ENCODE peak calls at places on chromosomes 11 and 22, in four cellular contexts. J is GM12878, D is HepG2, K is K562. I is an unnamed sample.

GRCh38 chr11:70176940-70177689 is 26.0 kb upstream of the FADD start:
- DNase-seq in J (no peak), D (peak; percentile 13), K (peak; percentile 95), I (peak; percentile 95)

GRCh38 chr22:39724390-39724789 is 153.8 kb downstream of the CACNA1I start:
- DNase-seq in K (peak; percentile 48), D (no peak), J (no peak), I (no peak)

GRCh38 chr22:21106000-21106399 is 60.3 kb downstream of the LRRC74B start:
- DNase-seq in K (no peak), J (no peak), D (no peak), I (no peak)

GRCh38 chr11:13850256-13851010 is 112.1 kb upstream of the SPON1 start:
- DNase-seq in J (no peak), D (no peak), K (no peak), I (no peak)

GRCh38 chr11:16412525-16413194 is 56.3 kb upstream of the SOX6 start:
- DNase-seq in K (no peak), J (no peak), D (no peak), I (no peak)

GRCh38 chr11:133303262-133303661 is 229.0 kb downstream of the OPCML start:
- DNase-seq in K (no peak), D (no peak), J (no peak), I (no peak)

GRCh38 chr11:131658952-131659351 is 288.5 kb downstream of the NTM start:
- DNase-seq in D (no peak), K (no peak), J (no peak), I (no peak)

GRCh38 chr11:64960719-64961118 is 11.2 kb downstream of the MAJIN start:
- DNase-seq in J (no peak), K (no peak), D (peak; percentile 9), I (no peak)

GRCh38 chr11:87473174-87473573 is 435.4 kb downstream of the TMEM135 start:
- DNase-seq in D (no peak), J (no peak), K (no peak), I (no peak)

GRCh38 chr22:34414467-34415440 is 494.5 kb upstream of the LARGE1 start:
- DNase-seq in D (peak; percentile 84), K (peak; percentile 14), J (peak; percentile 39), I (peak; percentile 63)

GRCh38 chr11:43574949-43575915 is 105.3 kb upstream of the HSD17B12 start:
- DNase-seq in D (no peak), K (no peak), J (no peak), I (peak; percentile 35)

GRCh38 chr11:66579017-66579606 is 10.7 kb upstream of the CTSF start:
- DNase-seq in J (no peak), K (peak; percentile 85), D (peak; percentile 52), I (peak; percentile 87)

GRCh38 chr11:60988658-60989057 is 17.2 kb downstream of the CD6 start:
- DNase-seq in D (no peak), K (no peak), J (no peak), I (no peak)

GRCh38 chr11:44812971-44813370 is 86.2 kb downstream of the TSPAN18 start:
- DNase-seq in D (no peak), K (no peak), J (no peak), I (no peak)

GRCh38 chr11:64844330-64845124 is at the start of gene CDC42BPG:
- DNase-seq in J (no peak), D (peak; percentile 27), K (peak; percentile 96), I (peak; percentile 80)

GRCh38 chr11:26297179-26297970 is 34.6 kb upstream of the ANO3 start:
- DNase-seq in D (peak; percentile 58), J (no peak), K (peak; percentile 12), I (peak; percentile 35)

GRCh38 chr22:35126993-35127392 is 61.0 kb downstream of the ISX start:
- DNase-seq in K (no peak), J (peak; percentile 96), D (no peak), I (no peak)

GRCh38 chr22:18990355-18991137 is 54.5 kb upstream of the PRODH start:
- DNase-seq in J (no peak), D (no peak), K (no peak), I (no peak)

GRCh38 chr11:2991477-2992233 is 474 bp downstream of the NAP1L4 start:
- DNase-seq in K (no peak), D (peak; percentile 18), J (no peak), I (peak; percentile 21)

GRCh38 chr11:1116666-1117390 is 40.9 kb upstream of the MUC5AC start:
- DNase-seq in D (no peak), K (no peak), J (no peak), I (no peak)

GRCh38 chr22:35728639-35729308 is 11.1 kb downstream of the APOL5 start:
- DNase-seq in K (no peak), J (no peak), D (no peak), I (no peak)

GRCh38 chr11:15972838-15973237 is 383.5 kb downstream of the SOX6 start:
- DNase-seq in K (no peak), D (no peak), J (no peak), I (no peak)

GRCh38 chr11:12048936-12049790 is 40.7 kb upstream of the DKK3 start:
- DNase-seq in K (no peak), J (no peak), D (no peak), I (no peak)

GRCh38 chr11:112658521-112658920 is 302.7 kb upstream of the NCAM1 start:
- DNase-seq in K (no peak), J (no peak), D (no peak), I (no peak)

GRCh38 chr11:26079966-26080365 is 252.0 kb upstream of the ANO3 start:
- DNase-seq in K (no peak), D (no peak), J (no peak), I (no peak)

GRCh38 chr11:9280655-9281301 is 15.6 kb upstream of the DENND5A start:
- DNase-seq in K (no peak), D (no peak), J (peak; percentile 58), I (no peak)

GRCh38 chr11:76885390-76886097 is 24.8 kb downstream of the ACER3 start:
- DNase-seq in J (no peak), K (no peak), D (no peak), I (no peak)

GRCh38 chr11:82899957-82900276 is 313 bp downstream of the PRCP start:
- DNase-seq in K (no peak), D (no peak), J (no peak), I (no peak)

GRCh38 chr22:31488988-31489617 is 539 bp downstream of the EIF4ENIF1 start:
- DNase-seq in K (no peak), J (no peak), D (no peak), I (peak; percentile 71)

GRCh38 chr11:91913407-91913806 is 311.2 kb upstream of the FAT3 start:
- DNase-seq in D (no peak), J (no peak), K (no peak), I (no peak)

GRCh38 chr11:28038775-28039174 is 69.2 kb downstream of the KIF18A start:
- DNase-seq in K (no peak), D (no peak), J (no peak), I (no peak)
- TF ChIP-seq TARDBP in K (no peak), D (no peak), J (no peak), I (no peak)

GRCh38 chr22:22681221-22681739 is 36.9 kb downstream of the GGTLC2 start:
- DNase-seq in J (no peak), K (no peak), D (no peak), I (no peak)
- TF ChIP-seq TARDBP in J (no peak), K (no peak), D (no peak), I (no peak)

GRCh38 chr11:79198898-79199250 is 242.0 kb downstream of the TENM4 start:
- DNase-seq in K (no peak), J (no peak), D (no peak), I (no peak)
- TF ChIP-seq TARDBP in K (no peak), J (no peak), D (no peak), I (no peak)

GRCh38 chr11:68002575-68002942 is 1.3 kb downstream of the UNC93B1 start:
- DNase-seq in K (no peak), J (no peak), D (no peak), I (no peak)
- TF ChIP-seq TARDBP in K (no peak), J (no peak), D (no peak), I (no peak)

GRCh38 chr11:27379449-27379848 is 16.4 kb upstream of the CCDC34 start:
- DNase-seq in D (no peak), J (no peak), K (no peak), I (no peak)
- TF ChIP-seq TARDBP in D (no peak), J (no peak), K (no peak), I (no peak)

GRCh38 chr22:37237371-37238268 is 6.4 kb downstream of the RAC2 start:
- DNase-seq in D (no peak), K (no peak), J (no peak), I (no peak)
- TF ChIP-seq TARDBP in D (no peak), K (no peak), J (no peak), I (no peak)

GRCh38 chr11:102727890-102728289 is 3.1 kb upstream of the MMP8 start:
- DNase-seq in J (no peak), K (no peak), D (no peak), I (no peak)

GRCh38 chr11:102734650-102735049 is 9.9 kb upstream of the MMP8 start:
- DNase-seq in J (no peak), K (no peak), D (no peak), I (no peak)

GRCh38 chr11:102730036-102730815 is 5.5 kb upstream of the MMP8 start:
- DNase-seq in K (no peak), J (no peak), D (no peak), I (no peak)

GRCh38 chr11:102733232-102733875 is 8.6 kb upstream of the MMP8 start:
- DNase-seq in K (peak; percentile 69), D (peak; percentile 60), J (no peak), I (peak; percentile 78)
- TF ChIP-seq TARDBP in K (no peak), D (no peak), J (no peak), I (no peak)

GRCh38 chr11:125146232-125146631 is 18.3 kb upstream of the PKNOX2 start:
- DNase-seq in J (no peak), K (no peak), D (no peak), I (no peak)

GRCh38 chr11:125138966-125139365 is 25.6 kb upstream of the PKNOX2 start:
- DNase-seq in J (no peak), D (no peak), K (no peak), I (no peak)

GRCh38 chr11:125140251-125140650 is 24.3 kb upstream of the PKNOX2 start:
- DNase-seq in K (no peak), D (no peak), J (no peak), I (no peak)

GRCh38 chr11:125141178-125141577 is 23.4 kb upstream of the PKNOX2 start:
- DNase-seq in D (no peak), K (no peak), J (no peak), I (no peak)

GRCh38 chr11:125141686-125142535 is 22.6 kb upstream of the PKNOX2 start:
- DNase-seq in J (no peak), D (no peak), K (peak; percentile 85), I (peak; percentile 87)
- TF ChIP-seq TARDBP in J (no peak), D (no peak), K (no peak), I (no peak)

GRCh38 chr11:74687237-74688005 is 43.8 kb downstream of the CHRDL2 start:
- DNase-seq in J (no peak), D (no peak), K (no peak), I (no peak)
- TF ChIP-seq TARDBP in J (no peak), D (no peak), K (no peak), I (no peak)